ENCODE peak calls at places on chromosomes 1 and 21, in eight cellular contexts. K, N, D, W, B, Y, I and T are unnamed samples.

GRCh38 chr21:42444745-42445059 is 41.0 kb downstream of the UBASH3A start:
- DNase-seq in K (no peak), N (no peak), D (no peak), W (no peak), B (no peak), Y (no peak), I (no peak), T (no peak)

GRCh38 chr1:164581762-164582161 is 22.8 kb downstream of the PBX1 start:
- DNase-seq in K (no peak), N (no peak), D (no peak), W (no peak), B (no peak), Y (no peak), I (no peak), T (no peak)

GRCh38 chr1:243396424-243396823 is 140.6 kb downstream of the SDCCAG8 start:
- DNase-seq in K (no peak), N (no peak), D (no peak), W (no peak), B (no peak), Y (no peak), I (no peak), T (no peak)

GRCh38 chr1:226892534-226892895 is 22.1 kb downstream of the PSEN2 start:
- DNase-seq in K (no peak), N (no peak), D (no peak), W (no peak), B (no peak), Y (no peak), I (no peak), T (no peak)

GRCh38 chr1:176462671-176463225 is at the start of gene PAPPA2:
- DNase-seq in K (no peak), N (no peak), D (no peak), W (no peak), B (no peak), Y (no peak), I (no peak), T (no peak)

GRCh38 chr1:30039354-30040080 is 683.9 kb downstream of the MATN1 start:
- DNase-seq in K (no peak), N (no peak), D (no peak), W (no peak), B (no peak), Y (no peak), I (no peak), T (no peak)

GRCh38 chr1:30783244-30783915 is 25.8 kb upstream of the LAPTM5 start:
- DNase-seq in K (no peak), N (no peak), D (no peak), W (no peak), B (no peak), Y (no peak), I (no peak), T (no peak)

GRCh38 chr1:23478896-23479790 is 4.8 kb downstream of the ASAP3 start:
- DNase-seq in K (no peak), N (peak; percentile 75), D (no peak), W (peak; percentile 72), B (no peak), Y (no peak), I (peak; percentile 49), T (no peak)

GRCh38 chr1:36988311-36988710 is 46.0 kb downstream of the GRIK3 start:
- DNase-seq in K (no peak), N (no peak), D (no peak), W (no peak), B (no peak), Y (no peak), I (no peak), T (no peak)

GRCh38 chr1:215669806-215670485 is 102.8 kb downstream of the KCTD3 start:
- DNase-seq in K (peak; percentile 5), N (no peak), D (no peak), W (peak; percentile 54), B (no peak), Y (no peak), I (no peak), T (no peak)

GRCh38 chr1:233375653-233376052 is 48.1 kb downstream of the MAP3K21 start:
- DNase-seq in K (no peak), N (no peak), D (no peak), W (no peak), B (no peak), Y (no peak), I (no peak), T (no peak)

GRCh38 chr1:233379869-233380438 is 52.4 kb downstream of the MAP3K21 start:
- DNase-seq in K (no peak), N (no peak), D (no peak), W (no peak), B (no peak), Y (no peak), I (no peak), T (no peak)

GRCh38 chr1:233373226-233373625 is 45.7 kb downstream of the MAP3K21 start:
- DNase-seq in K (no peak), N (no peak), D (no peak), W (no peak), B (no peak), Y (no peak), I (no peak), T (no peak)

GRCh38 chr1:233372218-233373125 is 44.9 kb downstream of the MAP3K21 start:
- DNase-seq in K (no peak), N (no peak), D (no peak), W (no peak), B (no peak), Y (no peak), I (no peak), T (no peak)

GRCh38 chr1:233376711-233377110 is 49.2 kb downstream of the MAP3K21 start:
- DNase-seq in K (no peak), N (no peak), D (no peak), W (no peak), B (no peak), Y (no peak), I (no peak), T (no peak)
- TF ChIP-seq CTCF in K (no peak), N (no peak), D (no peak), W (no peak), B (peak; percentile 4), Y (no peak), I (no peak), T (no peak)

GRCh38 chr1:84606977-84607376 is 32.7 kb upstream of the CTBS start:
- DNase-seq in K (no peak), N (no peak), D (no peak), W (no peak), B (no peak), Y (no peak), I (no peak), T (no peak)

GRCh38 chr1:84605157-84605556 is 30.9 kb upstream of the CTBS start:
- DNase-seq in K (no peak), N (no peak), D (no peak), W (no peak), B (no peak), Y (no peak), I (no peak), T (no peak)

GRCh38 chr1:84603223-84603622 is 29.0 kb upstream of the CTBS start:
- DNase-seq in K (no peak), N (no peak), D (no peak), W (peak; percentile 68), B (no peak), Y (no peak), I (no peak), T (no peak)

GRCh38 chr1:84600796-84601195 is 26.6 kb upstream of the CTBS start:
- DNase-seq in K (no peak), N (no peak), D (no peak), W (no peak), B (no peak), Y (no peak), I (no peak), T (no peak)

DNA sequence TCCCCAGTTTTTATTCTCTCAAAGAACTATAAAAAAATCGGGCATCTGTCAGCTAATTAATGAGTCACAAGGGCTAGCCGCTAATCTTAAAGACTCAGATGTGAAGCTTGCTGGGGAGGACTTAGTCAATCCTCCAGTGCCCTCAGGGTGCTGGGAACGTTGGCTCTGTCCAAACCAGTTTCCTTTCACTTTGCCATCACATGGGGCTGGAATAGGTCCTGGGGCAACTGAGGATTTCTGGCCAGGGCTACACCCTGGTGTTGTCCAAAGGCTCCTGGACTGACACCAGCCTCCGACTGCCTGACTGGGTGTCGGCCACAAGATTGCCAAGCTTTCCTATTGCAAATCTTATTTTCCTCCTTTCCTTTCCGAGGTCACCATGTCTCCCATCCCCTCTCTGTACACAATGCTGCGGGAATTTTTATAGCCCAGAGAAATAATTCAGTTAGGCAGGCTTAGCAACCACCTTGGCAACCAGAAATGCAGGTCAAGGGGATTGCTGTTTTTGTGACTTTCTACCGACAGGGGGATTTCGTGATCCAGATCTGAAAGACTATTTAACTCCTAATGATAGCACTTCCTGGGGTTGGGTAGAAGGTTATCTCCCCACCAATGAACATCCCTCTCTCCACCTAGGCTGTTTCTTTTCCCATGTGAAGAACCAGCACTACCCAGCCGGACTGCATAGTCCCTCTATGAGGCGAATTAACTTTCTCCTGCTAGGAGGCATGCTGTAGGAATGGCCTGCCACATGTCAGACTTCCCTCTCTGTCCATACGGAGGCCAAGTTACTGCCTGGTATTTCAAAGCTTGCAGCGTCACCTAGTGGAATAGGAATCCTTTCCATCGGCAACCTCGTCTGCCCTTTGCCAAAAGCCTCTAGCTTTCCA is 29.9 kb upstream of the CTBS start:
- DNase-seq in K (peak; percentile 92), N (no peak), D (no peak), W (peak; percentile 81), B (peak; percentile 30), Y (no peak), I (no peak), T (no peak)
- TF ChIP-seq CTCF in K (peak; percentile 84), N (peak; percentile 48), D (no peak), W (peak; percentile 82), B (peak; percentile 27), Y (no peak), I (no peak), T (no peak)

GRCh38 chr1:231045318-231045717 is 5.3 kb upstream of the FAM89A start:
- DNase-seq in K (no peak), N (no peak), D (no peak), W (no peak), B (no peak), Y (no peak), I (no peak), T (no peak)
- TF ChIP-seq CTCF in K (no peak), N (no peak), D (no peak), W (no peak), B (no peak), Y (no peak), I (no peak), T (no peak)

GRCh38 chr1:35857830-35858229 is 25.2 kb upstream of the AGO1 start:
- DNase-seq in K (no peak), N (no peak), D (no peak), W (peak; percentile 21), B (peak; percentile 12), Y (no peak), I (no peak), T (no peak)
- TF ChIP-seq CTCF in K (peak; percentile 26), N (peak; percentile 5), D (no peak), W (peak; percentile 29), B (peak; percentile 26), Y (peak; percentile 16), I (no peak), T (no peak)

GRCh38 chr1:192576190-192577144 is 894 bp downstream of the RGS1 start:
- DNase-seq in K (no peak), N (no peak), D (no peak), W (no peak), B (no peak), Y (no peak), I (no peak), T (no peak)
- TF ChIP-seq CTCF in K (no peak), N (no peak), D (no peak), W (no peak), B (no peak), Y (no peak), I (no peak), T (no peak)

GRCh38 chr1:106360252-106360651 is 696.2 kb upstream of the PRMT6 start:
- DNase-seq in K (no peak), N (no peak), D (no peak), W (no peak), B (no peak), Y (no peak), I (no peak), T (no peak)
- TF ChIP-seq CTCF in K (peak; percentile 9), N (no peak), D (no peak), W (no peak), B (peak; percentile 21), Y (no peak), I (no peak), T (peak; percentile 27)